ENCODE peak calls at places on chromosomes 7 and 10, in eight cellular contexts. One of them, this sample, is unnamed.

GRCh38 chr10:24723788-24724380 is at the start of gene ARHGAP21:
- DNase-seq in right lobe of liver: peak; percentile 75
- DNase-seq in adrenal gland: peak; percentile 85
- DNase-seq in Caco-2: peak; percentile 71
- DNase-seq in stomach: peak; percentile 71
- DNase-seq in GM23248: peak; percentile 84
- DNase-seq in Peyer's patch: peak; percentile 43
- DNase-seq in psoas muscle: peak; percentile 85
- DNase-seq in this sample: peak; percentile 74

GRCh38 chr10:103980246-103980906 is 13.4 kb downstream of the SLK start:
- DNase-seq in Caco-2: no peak
- DNase-seq in Peyer's patch: no peak
- DNase-seq in stomach: no peak
- DNase-seq in psoas muscle: no peak
- DNase-seq in right lobe of liver: no peak
- DNase-seq in GM23248: no peak
- DNase-seq in adrenal gland: no peak
- DNase-seq in this sample: no peak

GRCh38 chr7:116232402-116232749 is 22.0 kb downstream of the TES start:
- DNase-seq in right lobe of liver: no peak
- DNase-seq in stomach: no peak
- DNase-seq in adrenal gland: no peak
- DNase-seq in psoas muscle: no peak
- DNase-seq in Peyer's patch: no peak
- DNase-seq in Caco-2: no peak
- DNase-seq in GM23248: peak; percentile 69
- DNase-seq in this sample: no peak

GRCh38 chr7:50696810-50697582 is 85.7 kb downstream of the GRB10 start:
- DNase-seq in GM23248: peak; percentile 37
- DNase-seq in psoas muscle: no peak
- DNase-seq in Peyer's patch: no peak
- DNase-seq in right lobe of liver: no peak
- DNase-seq in adrenal gland: peak; percentile 51
- DNase-seq in Caco-2: peak; percentile 31
- DNase-seq in stomach: no peak
- DNase-seq in this sample: no peak

GRCh38 chr7:39609462-39610149 is 13.8 kb upstream of the RALA start:
- DNase-seq in GM23248: peak; percentile 49
- DNase-seq in stomach: no peak
- DNase-seq in psoas muscle: no peak
- DNase-seq in adrenal gland: no peak
- DNase-seq in Caco-2: no peak
- DNase-seq in right lobe of liver: peak; percentile 35
- DNase-seq in Peyer's patch: no peak
- DNase-seq in this sample: no peak

GRCh38 chr10:28661035-28661434 is 16.3 kb upstream of the BAMBI start:
- DNase-seq in Peyer's patch: no peak
- DNase-seq in GM23248: peak; percentile 91
- DNase-seq in stomach: no peak
- DNase-seq in Caco-2: no peak
- DNase-seq in adrenal gland: no peak
- DNase-seq in right lobe of liver: no peak
- DNase-seq in psoas muscle: no peak
- DNase-seq in this sample: no peak

GRCh38 chr7:55570939-55571338 is 1.4 kb downstream of the VOPP1 start:
- DNase-seq in stomach: no peak
- DNase-seq in Peyer's patch: peak; percentile 3
- DNase-seq in GM23248: peak; percentile 90
- DNase-seq in right lobe of liver: no peak
- DNase-seq in adrenal gland: no peak
- DNase-seq in psoas muscle: no peak
- DNase-seq in Caco-2: no peak
- DNase-seq in this sample: no peak

GRCh38 chr7:90660100-90660499 is 64.0 kb downstream of the CDK14 start:
- DNase-seq in stomach: no peak
- DNase-seq in Caco-2: no peak
- DNase-seq in adrenal gland: no peak
- DNase-seq in Peyer's patch: no peak
- DNase-seq in psoas muscle: no peak
- DNase-seq in right lobe of liver: no peak
- DNase-seq in GM23248: no peak
- DNase-seq in this sample: no peak

GRCh38 chr10:135601-136464 is 578 bp downstream of the ZMYND11 start:
- DNase-seq in Caco-2: peak; percentile 75
- DNase-seq in GM23248: peak; percentile 79
- DNase-seq in stomach: peak; percentile 68
- DNase-seq in psoas muscle: peak; percentile 81
- DNase-seq in adrenal gland: peak; percentile 87
- DNase-seq in right lobe of liver: peak; percentile 76
- DNase-seq in Peyer's patch: peak; percentile 72
- DNase-seq in this sample: peak; percentile 65

DNA sequence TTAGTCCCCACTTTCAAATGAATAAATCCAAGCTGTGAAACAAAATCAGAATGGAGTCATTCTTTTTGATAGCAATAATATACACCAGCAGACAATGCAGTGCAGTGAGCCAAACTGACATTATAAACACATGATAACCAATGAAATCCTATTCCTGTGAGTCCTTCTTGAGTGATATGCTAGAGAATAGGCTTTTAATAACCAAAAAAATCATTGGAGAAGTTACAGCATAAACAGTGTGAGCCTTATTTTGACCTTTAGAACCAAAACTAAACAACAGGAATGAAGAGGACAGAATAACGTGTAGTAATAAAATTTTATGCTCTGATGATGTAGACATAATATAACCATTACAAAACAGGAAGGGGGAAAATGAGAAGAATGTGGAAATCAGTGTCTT is 8.7 kb downstream of the HUS1 start:
- DNase-seq in psoas muscle: no peak
- DNase-seq in GM23248: no peak
- DNase-seq in Caco-2: no peak
- DNase-seq in adrenal gland: no peak
- DNase-seq in Peyer's patch: no peak
- DNase-seq in stomach: no peak
- DNase-seq in right lobe of liver: no peak
- DNase-seq in this sample: no peak
- H3K36me3 ChIP-seq in psoas muscle: peaks cover 94% of the 10 kb centered on the region
- H3K36me3 ChIP-seq in GM23248: peaks cover 56% of the 10 kb centered on the region
- H3K36me3 ChIP-seq in Caco-2: peaks cover 3% of the 10 kb centered on the region
- H3K36me3 ChIP-seq in adrenal gland: no peaks in the 10 kb centered on the region
- H3K36me3 ChIP-seq in Peyer's patch: peaks cover 61% of the 10 kb centered on the region
- H3K36me3 ChIP-seq in stomach: peaks cover 84% of the 10 kb centered on the region
- H3K36me3 ChIP-seq in right lobe of liver: peaks cover 70% of the 10 kb centered on the region
- H3K36me3 ChIP-seq in this sample: peaks cover 38% of the 10 kb centered on the region

DNA sequence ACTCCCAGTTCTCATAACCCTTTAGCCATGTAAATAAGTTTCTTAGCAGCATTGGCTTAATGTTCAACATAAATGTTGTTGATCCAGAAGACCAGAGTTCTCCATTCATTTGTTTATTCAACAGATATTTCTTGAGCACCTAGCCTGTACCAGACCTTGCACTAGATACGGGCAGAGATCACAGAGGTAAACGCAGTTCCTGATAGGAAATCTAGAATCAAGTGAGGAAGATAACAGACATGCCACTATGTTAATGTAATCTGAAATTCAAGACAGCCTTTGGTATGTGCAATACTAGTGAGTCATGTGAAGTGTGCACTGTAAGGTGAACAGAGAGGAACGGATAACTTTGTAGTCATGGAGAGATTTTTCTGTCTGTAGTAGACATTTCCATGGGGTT is 3.0 kb downstream of the BUB3 start:
- DNase-seq in stomach: no peak
- DNase-seq in right lobe of liver: no peak
- DNase-seq in adrenal gland: no peak
- DNase-seq in Caco-2: no peak
- DNase-seq in psoas muscle: no peak
- DNase-seq in Peyer's patch: no peak
- DNase-seq in GM23248: peak; percentile 68
- DNase-seq in this sample: no peak
- H3K36me3 ChIP-seq in stomach: peaks cover 49% of the 10 kb centered on the region
- H3K36me3 ChIP-seq in right lobe of liver: peaks cover 38% of the 10 kb centered on the region
- H3K36me3 ChIP-seq in adrenal gland: no peaks in the 10 kb centered on the region
- H3K36me3 ChIP-seq in Caco-2: peaks cover 2% of the 10 kb centered on the region
- H3K36me3 ChIP-seq in psoas muscle: peaks cover 65% of the 10 kb centered on the region
- H3K36me3 ChIP-seq in Peyer's patch: peaks cover 41% of the 10 kb centered on the region
- H3K36me3 ChIP-seq in GM23248: peaks cover 50% of the 10 kb centered on the region
- H3K36me3 ChIP-seq in this sample: peaks cover 21% of the 10 kb centered on the region

GRCh38 chr7:139421123-139421522 is 61.4 kb downstream of the LUC7L2 start:
- DNase-seq in stomach: no peak
- DNase-seq in right lobe of liver: no peak
- DNase-seq in Caco-2: no peak
- DNase-seq in psoas muscle: no peak
- DNase-seq in Peyer's patch: no peak
- DNase-seq in GM23248: no peak
- DNase-seq in adrenal gland: no peak
- DNase-seq in this sample: no peak
- H3K36me3 ChIP-seq in stomach: peaks cover 64% of the 10 kb centered on the region
- H3K36me3 ChIP-seq in right lobe of liver: peaks cover 74% of the 10 kb centered on the region
- H3K36me3 ChIP-seq in Caco-2: peaks cover 2% of the 10 kb centered on the region
- H3K36me3 ChIP-seq in psoas muscle: peaks cover 84% of the 10 kb centered on the region
- H3K36me3 ChIP-seq in Peyer's patch: peaks cover 57% of the 10 kb centered on the region
- H3K36me3 ChIP-seq in GM23248: peaks cover 60% of the 10 kb centered on the region
- H3K36me3 ChIP-seq in adrenal gland: no peaks in the 10 kb centered on the region
- H3K36me3 ChIP-seq in this sample: peaks cover 20% of the 10 kb centered on the region

GRCh38 chr7:106255246-106255645 is 29.5 kb downstream of the NAMPT start:
- DNase-seq in right lobe of liver: no peak
- DNase-seq in GM23248: no peak
- DNase-seq in Peyer's patch: no peak
- DNase-seq in adrenal gland: no peak
- DNase-seq in Caco-2: no peak
- DNase-seq in psoas muscle: no peak
- DNase-seq in stomach: no peak
- DNase-seq in this sample: no peak

GRCh38 chr7:106257752-106258151 is 27.0 kb downstream of the NAMPT start:
- DNase-seq in stomach: no peak
- DNase-seq in adrenal gland: no peak
- DNase-seq in Caco-2: no peak
- DNase-seq in Peyer's patch: no peak
- DNase-seq in GM23248: no peak
- DNase-seq in psoas muscle: no peak
- DNase-seq in right lobe of liver: no peak
- DNase-seq in this sample: no peak

GRCh38 chr7:106258789-106259188 is 26.0 kb downstream of the NAMPT start:
- DNase-seq in stomach: no peak
- DNase-seq in right lobe of liver: no peak
- DNase-seq in psoas muscle: no peak
- DNase-seq in Peyer's patch: no peak
- DNase-seq in GM23248: no peak
- DNase-seq in adrenal gland: no peak
- DNase-seq in Caco-2: no peak
- DNase-seq in this sample: no peak

GRCh38 chr7:106254525-106255128 is 30.2 kb downstream of the NAMPT start:
- DNase-seq in GM23248: no peak
- DNase-seq in adrenal gland: no peak
- DNase-seq in right lobe of liver: no peak
- DNase-seq in stomach: no peak
- DNase-seq in Caco-2: no peak
- DNase-seq in Peyer's patch: no peak
- DNase-seq in psoas muscle: no peak
- DNase-seq in this sample: no peak

GRCh38 chr7:106256137-106256536 is 28.6 kb downstream of the NAMPT start:
- DNase-seq in adrenal gland: no peak
- DNase-seq in Peyer's patch: no peak
- DNase-seq in psoas muscle: no peak
- DNase-seq in stomach: no peak
- DNase-seq in right lobe of liver: no peak
- DNase-seq in Caco-2: no peak
- DNase-seq in GM23248: no peak
- DNase-seq in this sample: no peak
- H3K36me3 ChIP-seq in adrenal gland: no peaks in the 10 kb centered on the region
- H3K36me3 ChIP-seq in Peyer's patch: peaks cover 85% of the 10 kb centered on the region
- H3K36me3 ChIP-seq in psoas muscle: peaks cover 100% of the 10 kb centered on the region
- H3K36me3 ChIP-seq in stomach: peaks cover 95% of the 10 kb centered on the region
- H3K36me3 ChIP-seq in right lobe of liver: peaks cover 69% of the 10 kb centered on the region
- H3K36me3 ChIP-seq in Caco-2: peaks cover 2% of the 10 kb centered on the region
- H3K36me3 ChIP-seq in GM23248: peaks cover 57% of the 10 kb centered on the region
- H3K36me3 ChIP-seq in this sample: peaks cover 55% of the 10 kb centered on the region

GRCh38 chr7:44626620-44627019 is 20.2 kb downstream of the OGDH start:
- DNase-seq in right lobe of liver: no peak
- DNase-seq in adrenal gland: no peak
- DNase-seq in GM23248: no peak
- DNase-seq in Caco-2: no peak
- DNase-seq in psoas muscle: no peak
- DNase-seq in stomach: no peak
- DNase-seq in Peyer's patch: no peak
- DNase-seq in this sample: no peak
- H3K36me3 ChIP-seq in right lobe of liver: peaks cover 6% of the 10 kb centered on the region
- H3K36me3 ChIP-seq in adrenal gland: no peaks in the 10 kb centered on the region
- H3K36me3 ChIP-seq in GM23248: peaks cover 9% of the 10 kb centered on the region
- H3K36me3 ChIP-seq in Caco-2: no peaks in the 10 kb centered on the region
- H3K36me3 ChIP-seq in psoas muscle: peaks cover 43% of the 10 kb centered on the region
- H3K36me3 ChIP-seq in stomach: peaks cover 36% of the 10 kb centered on the region
- H3K36me3 ChIP-seq in Peyer's patch: peaks cover 27% of the 10 kb centered on the region
- H3K36me3 ChIP-seq in this sample: peaks cover 21% of the 10 kb centered on the region

DNA sequence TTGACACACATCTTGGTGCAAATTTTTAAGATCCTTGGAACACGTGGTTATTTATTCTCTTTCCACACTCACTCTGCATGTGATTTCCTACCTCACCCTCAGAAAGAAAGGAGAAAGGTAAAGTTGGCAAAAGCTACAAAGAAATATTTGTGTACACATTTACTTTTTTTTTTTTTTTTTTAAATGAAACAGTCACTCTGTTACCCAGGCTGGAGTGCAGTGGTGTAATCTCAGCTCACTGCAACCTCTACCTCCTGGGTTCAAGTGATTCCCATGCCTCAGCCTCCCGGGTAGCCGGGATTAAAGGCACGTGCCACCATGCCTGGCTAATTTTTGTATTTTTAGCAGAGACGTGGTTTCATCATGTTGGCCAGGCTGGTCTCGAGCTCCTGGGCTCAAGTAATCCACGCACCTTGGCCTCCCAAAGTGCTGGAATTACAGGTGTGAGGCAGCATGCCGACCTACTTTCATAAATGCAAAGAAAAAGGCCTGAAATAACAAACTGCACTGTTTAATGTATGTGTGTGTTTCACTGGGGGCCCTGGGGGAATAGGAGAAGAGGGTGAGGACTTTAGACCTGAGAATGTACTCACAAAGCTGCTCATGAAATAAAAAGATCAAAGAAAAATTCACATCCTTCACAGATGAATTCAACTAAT is 71.6 kb upstream of the GRID1 start:
- DNase-seq in psoas muscle: no peak
- DNase-seq in adrenal gland: no peak
- DNase-seq in Peyer's patch: no peak
- DNase-seq in GM23248: no peak
- DNase-seq in Caco-2: peak; percentile 14
- DNase-seq in stomach: no peak
- DNase-seq in right lobe of liver: no peak
- DNase-seq in this sample: no peak
- H3K36me3 ChIP-seq in psoas muscle: peaks cover 75% of the 10 kb centered on the region
- H3K36me3 ChIP-seq in adrenal gland: no peaks in the 10 kb centered on the region
- H3K36me3 ChIP-seq in Peyer's patch: peaks cover 56% of the 10 kb centered on the region
- H3K36me3 ChIP-seq in GM23248: peaks cover 46% of the 10 kb centered on the region
- H3K36me3 ChIP-seq in Caco-2: peaks cover 2% of the 10 kb centered on the region
- H3K36me3 ChIP-seq in stomach: peaks cover 78% of the 10 kb centered on the region
- H3K36me3 ChIP-seq in right lobe of liver: peaks cover 8% of the 10 kb centered on the region
- H3K36me3 ChIP-seq in this sample: peaks cover 35% of the 10 kb centered on the region

GRCh38 chr7:26191233-26191973 is 9.1 kb downstream of the HNRNPA2B1 start:
- DNase-seq in Peyer's patch: no peak
- DNase-seq in right lobe of liver: no peak
- DNase-seq in Caco-2: no peak
- DNase-seq in stomach: no peak
- DNase-seq in psoas muscle: no peak
- DNase-seq in adrenal gland: no peak
- DNase-seq in GM23248: no peak
- DNase-seq in this sample: no peak
- H3K36me3 ChIP-seq in Peyer's patch: peaks cover 84% of the 10 kb centered on the region
- H3K36me3 ChIP-seq in right lobe of liver: peaks cover 87% of the 10 kb centered on the region
- H3K36me3 ChIP-seq in Caco-2: peaks cover 6% of the 10 kb centered on the region
- H3K36me3 ChIP-seq in stomach: peaks cover 92% of the 10 kb centered on the region
- H3K36me3 ChIP-seq in psoas muscle: peaks cover 100% of the 10 kb centered on the region
- H3K36me3 ChIP-seq in adrenal gland: no peaks in the 10 kb centered on the region
- H3K36me3 ChIP-seq in GM23248: peaks cover 94% of the 10 kb centered on the region
- H3K36me3 ChIP-seq in this sample: peaks cover 25% of the 10 kb centered on the region

This sample was measured in lung.